ENCODE peak calls at places on chromosomes 3 and 15, in ten cellular contexts. J, G, T, U, W, M, R, C, K and P are unnamed samples.
A peak's percentile ranks its signal among the peaks of the same experiment; 100 is the strongest.

GRCh38 chr3:60301142-60301541 is 950.1 kb downstream of the FHIT start:
- DNase-seq in K (no peak), C (no peak), W (no peak), J (no peak), G (no peak), R (no peak), U (no peak), T (no peak), M (no peak), P (no peak)

GRCh38 chr15:19992428-19992827 is 549.2 kb downstream of the GOLGA6L6 start:
- DNase-seq in M (no peak), C (no peak), G (no peak), K (no peak), R (no peak), T (no peak), J (no peak), W (no peak), U (no peak), P (no peak)

GRCh38 chr3:190516416-190516815 is 2.5 kb downstream of the IL1RAP start:
- DNase-seq in M (no peak), G (no peak), J (no peak), C (no peak), W (no peak), K (no peak), R (no peak), T (no peak), U (no peak), P (no peak)

GRCh38 chr3:113086506-113087461 is 96.0 kb downstream of the GTPBP8 start:
- DNase-seq in R (no peak), M (no peak), J (peak; percentile 37), U (no peak), W (no peak), K (no peak), T (no peak), C (no peak), G (no peak), P (peak; percentile 4)

GRCh38 chr3:50525191-50525590 is 21.8 kb upstream of the CACNA2D2 start:
- DNase-seq in W (no peak), J (no peak), C (no peak), T (no peak), G (no peak), K (no peak), U (no peak), M (no peak), R (no peak), P (no peak)

GRCh38 chr3:156285626-156286025 is 165.2 kb downstream of the KCNAB1 start:
- DNase-seq in J (no peak), R (no peak), M (no peak), C (no peak), T (no peak), W (no peak), K (no peak), G (no peak), U (no peak), P (no peak)

GRCh38 chr15:84104853-84105252 is 130.7 kb upstream of the GOLGA6L4 start:
- DNase-seq in K (no peak), J (no peak), M (no peak), C (no peak), W (no peak), U (no peak), G (no peak), R (no peak), T (no peak), P (no peak)

GRCh38 chr3:34882764-34883163 is 756.6 kb upstream of the ARPP21 start:
- DNase-seq in R (no peak), G (peak; percentile 34), K (no peak), M (no peak), W (no peak), C (no peak), J (no peak), T (no peak), U (no peak), P (no peak)

GRCh38 chr3:127124135-127124534 is 68.8 kb upstream of the PRR23E start:
- DNase-seq in J (peak; percentile 60), M (no peak), G (no peak), R (no peak), T (no peak), C (no peak), W (no peak), U (no peak), K (no peak), P (no peak)

GRCh38 chr3:85821130-85821756 is 862.5 kb downstream of the CADM2 start:
- DNase-seq in J (peak; percentile 48), U (no peak), M (no peak), W (no peak), R (peak; percentile 21), T (no peak), K (no peak), C (no peak), G (peak; percentile 90), P (no peak)

GRCh38 chr3:55571216-55571813 is 84.2 kb upstream of the WNT5A start:
- DNase-seq in U (no peak), J (no peak), K (no peak), W (no peak), G (no peak), T (no peak), R (no peak), M (no peak), C (no peak), P (no peak)